ENCODE peak calls at places on chromosomes 16 and 17, in six cellular contexts. One of them, this sample, is unnamed.

GRCh38 chr16:31298958-31299357 is 39.2 kb downstream of the ITGAM start:
- DNase-seq in HL-60: no peak
- DNase-seq in kidney epithelial cell: no peak
- DNase-seq in HCT116: no peak
- DNase-seq in IMR-90: no peak
- DNase-seq in fibroblast of mammary gland: no peak
- DNase-seq in this sample: peak; percentile 17

GRCh38 chr16:72092832-72093447 is 480 bp downstream of the TXNL4B start:
- DNase-seq in HCT116: no peak
- DNase-seq in kidney epithelial cell: no peak
- DNase-seq in fibroblast of mammary gland: peak; percentile 78
- DNase-seq in IMR-90: peak; percentile 68
- DNase-seq in HL-60: peak; percentile 34
- DNase-seq in this sample: peak; percentile 67

GRCh38 chr16:71440669-71441347 is 1.0 kb downstream of the TLE7 start:
- DNase-seq in kidney epithelial cell: no peak
- DNase-seq in IMR-90: no peak
- DNase-seq in fibroblast of mammary gland: no peak
- DNase-seq in HL-60: no peak
- DNase-seq in HCT116: no peak
- DNase-seq in this sample: no peak

GRCh38 chr17:16214190-16215001 is 938 bp downstream of the NCOR1 start:
- DNase-seq in HCT116: no peak
- DNase-seq in IMR-90: peak; percentile 11
- DNase-seq in HL-60: no peak
- DNase-seq in fibroblast of mammary gland: no peak
- DNase-seq in kidney epithelial cell: no peak
- DNase-seq in this sample: peak; percentile 31

GRCh38 chr16:30541502-30542329 is 7.1 kb upstream of the ZNF747 start:
- DNase-seq in IMR-90: peak; percentile 82
- DNase-seq in kidney epithelial cell: no peak
- DNase-seq in HCT116: no peak
- DNase-seq in HL-60: no peak
- DNase-seq in fibroblast of mammary gland: peak; percentile 81
- DNase-seq in this sample: no peak

GRCh38 chr16:83689385-83689831 is 118.4 kb upstream of the HSBP1 start:
- DNase-seq in HCT116: no peak
- DNase-seq in IMR-90: peak; percentile 94
- DNase-seq in HL-60: peak; percentile 6
- DNase-seq in kidney epithelial cell: peak; percentile 98
- DNase-seq in fibroblast of mammary gland: peak; percentile 82
- DNase-seq in this sample: peak; percentile 95

GRCh38 chr17:61731330-61731729 is 132.0 kb downstream of the BRIP1 start:
- DNase-seq in IMR-90: peak; percentile 31
- DNase-seq in fibroblast of mammary gland: no peak
- DNase-seq in HCT116: no peak
- DNase-seq in HL-60: no peak
- DNase-seq in kidney epithelial cell: no peak
- DNase-seq in this sample: no peak

GRCh38 chr16:600781-601180 is 10.9 kb downstream of the RAB40C start:
- DNase-seq in kidney epithelial cell: no peak
- DNase-seq in IMR-90: no peak
- DNase-seq in HCT116: no peak
- DNase-seq in HL-60: peak; percentile 39
- DNase-seq in fibroblast of mammary gland: no peak
- DNase-seq in this sample: peak; percentile 28

GRCh38 chr16:87956169-87956770 is 5.0 kb downstream of the BANP start:
- DNase-seq in fibroblast of mammary gland: peak; percentile 81
- DNase-seq in HCT116: no peak
- DNase-seq in kidney epithelial cell: no peak
- DNase-seq in IMR-90: peak; percentile 83
- DNase-seq in HL-60: peak; percentile 47
- DNase-seq in this sample: peak; percentile 34

GRCh38 chr17:72901098-72901497 is 191.4 kb downstream of the SLC39A11 start:
- DNase-seq in fibroblast of mammary gland: no peak
- DNase-seq in kidney epithelial cell: no peak
- DNase-seq in HL-60: no peak
- DNase-seq in HCT116: no peak
- DNase-seq in IMR-90: no peak
- DNase-seq in this sample: no peak

GRCh38 chr16:80006175-80006895 is 405.8 kb upstream of the MAF start:
- DNase-seq in fibroblast of mammary gland: peak; percentile 35
- DNase-seq in HL-60: no peak
- DNase-seq in kidney epithelial cell: no peak
- DNase-seq in HCT116: no peak
- DNase-seq in IMR-90: peak; percentile 35
- DNase-seq in this sample: peak; percentile 98

GRCh38 chr17:73644145-73645049 is at the start of gene SDK2:
- DNase-seq in fibroblast of mammary gland: no peak
- DNase-seq in HCT116: no peak
- DNase-seq in IMR-90: no peak
- DNase-seq in HL-60: peak; percentile 5
- DNase-seq in kidney epithelial cell: no peak
- DNase-seq in this sample: peak; percentile 34

GRCh38 chr17:66353937-66354401 is 51.6 kb downstream of the PRKCA start:
- DNase-seq in IMR-90: peak; percentile 76
- DNase-seq in fibroblast of mammary gland: peak; percentile 61
- DNase-seq in HL-60: no peak
- DNase-seq in kidney epithelial cell: no peak
- DNase-seq in HCT116: no peak
- DNase-seq in this sample: no peak

GRCh38 chr17:68462381-68463210 is 5.3 kb upstream of the WIPI1 start:
- DNase-seq in IMR-90: peak; percentile 81
- DNase-seq in HCT116: peak; percentile 92
- DNase-seq in kidney epithelial cell: peak; percentile 71
- DNase-seq in fibroblast of mammary gland: peak; percentile 88
- DNase-seq in HL-60: peak; percentile 74
- DNase-seq in this sample: peak; percentile 92

GRCh38 chr17:16817201-16817600 is 127.2 kb downstream of the CCDC144A start:
- DNase-seq in HCT116: no peak
- DNase-seq in kidney epithelial cell: no peak
- DNase-seq in IMR-90: no peak
- DNase-seq in fibroblast of mammary gland: no peak
- DNase-seq in HL-60: no peak
- DNase-seq in this sample: no peak

GRCh38 chr17:47980516-47980915 is 9.6 kb downstream of the CDK5RAP3 start:
- DNase-seq in IMR-90: no peak
- DNase-seq in fibroblast of mammary gland: no peak
- DNase-seq in kidney epithelial cell: no peak
- DNase-seq in HL-60: no peak
- DNase-seq in HCT116: no peak
- DNase-seq in this sample: no peak

GRCh38 chr17:66900126-66901010 is 64.1 kb upstream of the CACNG4 start:
- DNase-seq in HL-60: no peak
- DNase-seq in HCT116: peak; percentile 28
- DNase-seq in IMR-90: peak; percentile 55
- DNase-seq in fibroblast of mammary gland: peak; percentile 24
- DNase-seq in kidney epithelial cell: no peak
- DNase-seq in this sample: peak; percentile 58

GRCh38 chr16:14955546-14956231 is 18.4 kb downstream of the NPIPA1 start:
- DNase-seq in kidney epithelial cell: no peak
- DNase-seq in HL-60: no peak
- DNase-seq in HCT116: no peak
- DNase-seq in fibroblast of mammary gland: no peak
- DNase-seq in IMR-90: no peak
- DNase-seq in this sample: no peak

GRCh38 chr16:27966756-27967155 is 96.8 kb downstream of the GSG1L start:
- DNase-seq in fibroblast of mammary gland: no peak
- DNase-seq in HL-60: no peak
- DNase-seq in kidney epithelial cell: no peak
- DNase-seq in HCT116: no peak
- DNase-seq in IMR-90: no peak
- DNase-seq in this sample: no peak

GRCh38 chr16:59192551-59193199 is 458.6 kb upstream of the GOT2 start:
- DNase-seq in IMR-90: peak; percentile 11
- DNase-seq in fibroblast of mammary gland: peak; percentile 14
- DNase-seq in HCT116: no peak
- DNase-seq in kidney epithelial cell: no peak
- DNase-seq in HL-60: peak; percentile 54
- DNase-seq in this sample: peak; percentile 11

GRCh38 chr16:54180421-54181359 is 105.9 kb downstream of the IRX3 start:
- DNase-seq in HL-60: no peak
- DNase-seq in IMR-90: no peak
- DNase-seq in fibroblast of mammary gland: no peak
- DNase-seq in HCT116: no peak
- DNase-seq in kidney epithelial cell: no peak
- DNase-seq in this sample: no peak

GRCh38 chr16:29804455-29805231 is 1.7 kb upstream of the MAZ start:
- DNase-seq in kidney epithelial cell: no peak
- DNase-seq in fibroblast of mammary gland: peak; percentile 52
- DNase-seq in HL-60: peak; percentile 68
- DNase-seq in HCT116: no peak
- DNase-seq in IMR-90: no peak
- DNase-seq in this sample: no peak

DNA sequence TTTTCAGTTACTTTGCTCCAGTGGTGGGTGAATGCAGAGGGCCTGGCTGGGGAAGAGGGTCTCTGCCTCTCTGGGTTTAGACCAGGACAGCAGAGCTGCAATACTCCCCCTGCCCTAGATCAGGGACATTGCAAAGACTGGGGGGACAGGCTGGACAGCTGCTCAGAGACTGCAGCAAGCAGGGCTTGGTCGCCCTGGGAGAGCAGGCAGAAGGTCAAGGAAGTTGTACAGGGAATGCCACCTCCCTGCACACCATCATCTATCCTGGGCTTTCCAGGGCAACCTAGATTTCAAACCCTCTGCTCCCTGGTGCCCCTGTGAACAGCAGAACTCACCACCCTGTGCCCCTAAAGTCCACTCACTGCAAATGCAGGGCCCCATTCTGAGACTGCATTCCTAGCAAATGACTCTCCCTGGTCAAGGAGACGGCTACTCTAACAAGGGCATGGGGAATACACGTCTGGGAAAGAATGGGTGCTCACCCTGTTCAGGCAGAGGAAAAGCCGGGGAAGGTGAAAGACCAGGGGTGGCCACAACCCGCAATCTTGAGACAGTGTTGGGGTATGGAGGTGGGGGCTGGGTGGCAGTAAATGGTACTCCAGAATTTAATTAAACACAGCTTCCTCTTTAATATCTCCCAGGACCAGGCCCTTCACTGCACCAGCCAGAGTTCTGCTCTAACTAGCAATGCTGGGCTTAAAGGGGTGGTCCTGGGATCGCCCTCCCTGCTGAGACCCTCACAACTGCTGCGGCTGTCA is 1.0 kb downstream of the KIFC3 start:
- DNase-seq in HL-60: no peak
- DNase-seq in fibroblast of mammary gland: peak; percentile 55
- DNase-seq in HCT116: no peak
- DNase-seq in IMR-90: peak; percentile 75
- DNase-seq in kidney epithelial cell: no peak
- DNase-seq in this sample: peak; percentile 61
- TF ChIP-seq CTCF in HL-60: no peak
- TF ChIP-seq CTCF in fibroblast of mammary gland: no peak
- TF ChIP-seq CTCF in HCT116: peak; percentile 15
- TF ChIP-seq CTCF in IMR-90: no peak
- TF ChIP-seq CTCF in kidney epithelial cell: peak; percentile 13
- TF ChIP-seq CTCF in this sample: peak; percentile 9

GRCh38 chr17:1712271-1712670 is 2.1 kb upstream of the TLCD2 start:
- DNase-seq in HL-60: no peak
- DNase-seq in kidney epithelial cell: no peak
- DNase-seq in HCT116: no peak
- DNase-seq in fibroblast of mammary gland: no peak
- DNase-seq in IMR-90: no peak
- DNase-seq in this sample: no peak

GRCh38 chr17:1710807-1711553 is 803 bp upstream of the TLCD2 start:
- DNase-seq in HCT116: no peak
- DNase-seq in HL-60: no peak
- DNase-seq in IMR-90: no peak
- DNase-seq in fibroblast of mammary gland: no peak
- DNase-seq in kidney epithelial cell: no peak
- DNase-seq in this sample: peak; percentile 47

GRCh38 chr17:1711804-1712203 is 1.6 kb upstream of the TLCD2 start:
- DNase-seq in fibroblast of mammary gland: no peak
- DNase-seq in HCT116: no peak
- DNase-seq in kidney epithelial cell: no peak
- DNase-seq in HL-60: no peak
- DNase-seq in IMR-90: no peak
- DNase-seq in this sample: no peak

GRCh38 chr17:1709403-1709891 is 730 bp downstream of the TLCD2 start:
- DNase-seq in HCT116: no peak
- DNase-seq in kidney epithelial cell: no peak
- DNase-seq in HL-60: peak; percentile 55
- DNase-seq in IMR-90: no peak
- DNase-seq in fibroblast of mammary gland: no peak
- DNase-seq in this sample: no peak

GRCh38 chr17:1709971-1710806 is at the start of gene TLCD2:
- DNase-seq in fibroblast of mammary gland: peak; percentile 51
- DNase-seq in IMR-90: peak; percentile 65
- DNase-seq in HL-60: no peak
- DNase-seq in HCT116: peak; percentile 36
- DNase-seq in kidney epithelial cell: no peak
- DNase-seq in this sample: peak; percentile 77
- H3K4me3 ChIP-seq in fibroblast of mammary gland: peak within 1 kb of the TSS; percentile 53
- H3K4me3 ChIP-seq in IMR-90: peak within 1 kb of the TSS; percentile 69
- H3K4me3 ChIP-seq in HL-60: peak within 1 kb of the TSS; percentile 40
- H3K4me3 ChIP-seq in HCT116: peak within 1 kb of the TSS; percentile 70
- H3K4me3 ChIP-seq in kidney epithelial cell: peak within 1 kb of the TSS; percentile 70
- H3K4me3 ChIP-seq in this sample: peak within 1 kb of the TSS; percentile 51

GRCh38 chr17:34163681-34164080 is 91.4 kb upstream of the CCL2 start:
- DNase-seq in kidney epithelial cell: no peak
- DNase-seq in HCT116: no peak
- DNase-seq in fibroblast of mammary gland: peak; percentile 31
- DNase-seq in IMR-90: peak; percentile 16
- DNase-seq in HL-60: peak; percentile 47
- DNase-seq in this sample: no peak
- TF ChIP-seq CTCF in kidney epithelial cell: peak; percentile 33
- TF ChIP-seq CTCF in HCT116: peak; percentile 9
- TF ChIP-seq CTCF in fibroblast of mammary gland: peak; percentile 51
- TF ChIP-seq CTCF in IMR-90: peak; percentile 44
- TF ChIP-seq CTCF in HL-60: peak; percentile 32
- TF ChIP-seq CTCF in this sample: peak; percentile 23

DNA sequence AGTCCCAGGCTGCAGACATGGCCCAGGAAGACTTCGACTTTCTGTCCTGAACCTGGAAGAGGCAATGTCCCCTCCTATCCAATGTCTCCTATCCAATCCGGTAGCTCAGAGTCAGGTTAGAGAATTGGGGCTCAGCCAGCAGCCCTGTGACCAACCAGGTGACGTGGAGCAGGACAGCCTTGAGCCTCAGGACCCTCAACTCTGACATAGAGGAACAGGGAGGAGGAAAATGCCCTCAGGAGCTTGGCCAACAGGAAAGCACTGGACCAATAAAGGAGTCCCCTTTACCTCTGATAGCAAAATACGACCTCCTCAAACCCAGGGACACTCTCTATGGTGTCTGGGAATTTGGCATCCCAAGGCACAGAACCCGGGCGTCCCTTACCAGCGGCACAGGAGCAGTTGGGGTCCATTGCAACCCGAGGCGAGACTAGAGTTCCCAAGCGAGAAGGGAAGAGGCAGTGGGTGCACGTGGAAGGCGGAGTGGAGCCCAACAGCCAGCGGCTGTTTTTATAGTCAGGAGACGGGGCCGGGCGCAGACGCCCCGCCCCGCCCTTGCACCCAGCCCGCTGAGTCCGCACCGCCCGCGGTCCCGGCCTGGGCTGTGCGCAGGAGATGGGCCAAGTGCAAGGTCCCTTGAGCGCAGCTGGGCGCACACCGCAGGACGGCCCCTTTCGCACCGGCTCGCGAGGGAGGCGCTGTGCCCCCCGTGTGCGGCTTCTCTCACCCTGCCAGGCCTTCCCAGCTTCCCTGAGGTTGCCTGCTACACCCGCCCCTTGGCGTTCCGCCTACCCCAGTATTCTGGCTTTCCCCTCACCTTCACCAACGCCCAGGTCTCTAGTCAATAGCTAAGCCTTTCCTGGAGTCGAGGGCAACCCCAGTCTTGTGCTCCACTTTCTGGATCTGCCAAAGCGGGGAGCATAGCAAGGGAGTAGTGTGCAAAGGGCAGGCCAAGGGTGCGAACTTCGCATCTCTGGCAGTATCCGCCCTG is at the start of gene MT1G:
- DNase-seq in kidney epithelial cell: no peak
- DNase-seq in HCT116: no peak
- DNase-seq in HL-60: peak; percentile 42
- DNase-seq in fibroblast of mammary gland: no peak
- DNase-seq in IMR-90: no peak
- DNase-seq in this sample: no peak
- H3K4me3 ChIP-seq in kidney epithelial cell: no peak within 1 kb of the TSS
- H3K4me3 ChIP-seq in HCT116: no peak within 1 kb of the TSS
- H3K4me3 ChIP-seq in HL-60: peak within 1 kb of the TSS; percentile 33
- H3K4me3 ChIP-seq in fibroblast of mammary gland: no peak within 1 kb of the TSS
- H3K4me3 ChIP-seq in IMR-90: no peak within 1 kb of the TSS
- H3K4me3 ChIP-seq in this sample: no peak within 1 kb of the TSS